ENCODE peak calls at places on chromosomes 11 and 22, in seven cellular contexts. B, G, A, P, L, T and V are unnamed samples.

GRCh38 chr11:95671768-95672167 is 117.8 kb downstream of the FAM76B start:
- DNase-seq in B (no peak), T (no peak), G (no peak), L (no peak), P (no peak), A (no peak), V (no peak)

GRCh38 chr22:33510429-33510904 is 409.8 kb downstream of the LARGE1 start:
- DNase-seq in P (no peak), B (no peak), T (no peak), L (no peak), G (no peak), A (no peak), V (no peak)

GRCh38 chr11:34206598-34207300 is 101.3 kb downstream of the NAT10 start:
- DNase-seq in B (no peak), G (no peak), L (no peak), A (no peak), P (no peak), T (no peak), V (no peak)

GRCh38 chr11:8092587-8093424 is 11.8 kb downstream of the TUB start:
- DNase-seq in A (peak), B (peak), L (no peak), G (no peak), T (peak), P (peak), V (no peak)

GRCh38 chr11:8870461-8871282 is 40.3 kb upstream of the AKIP1 start:
- DNase-seq in A (peak), G (peak), L (no peak), P (peak), T (peak), B (peak), V (no peak)

GRCh38 chr11:88320149-88320559 is 17.4 kb downstream of the CTSC start:
- DNase-seq in G (no peak), L (peak), P (no peak), T (no peak), B (peak), A (no peak), V (peak)

GRCh38 chr11:34263462-34264186 is 94.2 kb downstream of the ABTB2 start:
- DNase-seq in G (no peak), P (no peak), L (peak), B (peak), T (no peak), A (peak), V (no peak)

GRCh38 chr22:49553076-49553475 is 274.6 kb downstream of the BRD1 start:
- DNase-seq in L (no peak), G (no peak), B (no peak), T (no peak), P (no peak), A (no peak), V (no peak)